ENCODE peak calls at places on chromosomes 3 and 15, in eight cellular contexts. U is HL-60, A is RWPE1, E is MM.1S, P is fibroblast of mammary gland, I is BJ, B is upper lobe of right lung, V is transverse colon. R is an unnamed sample.

GRCh38 chr3:86047329-86047625 is 943.7 kb downstream of the VGLL3 start:
- DNase-seq in U (no peak), A (no peak), E (no peak), P (no peak), I (no peak), B (no peak), V (no peak), R (no peak)

GRCh38 chr15:91456921-91457320 is 356.9 kb downstream of the SV2B start:
- DNase-seq in U (no peak), A (peak; percentile 26), E (no peak), P (peak; percentile 20), I (no peak), B (no peak), V (no peak), R (no peak)

GRCh38 chr3:36540898-36541518 is 160.7 kb downstream of the STAC start:
- DNase-seq in U (no peak), A (peak; percentile 4), E (peak; percentile 32), P (peak; percentile 58), I (no peak), B (no peak), V (no peak), R (no peak)

GRCh38 chr15:67945951-67946700 is 106.3 kb upstream of the RNU6-1 start:
- DNase-seq in U (no peak), A (peak; percentile 55), E (no peak), P (peak; percentile 8), I (peak; percentile 56), B (no peak), V (no peak), R (peak; percentile 78)

GRCh38 chr15:95326689-95327525 is 1003.6 kb upstream of the NR2F2 start:
- DNase-seq in U (no peak), A (no peak), E (no peak), P (no peak), I (no peak), B (no peak), V (no peak), R (no peak)

GRCh38 chr15:76337047-76337738 is 620 bp downstream of the ISL2 start:
- DNase-seq in U (peak; percentile 65), A (peak; percentile 68), E (no peak), P (no peak), I (no peak), B (no peak), V (peak; percentile 19), R (peak; percentile 46)

GRCh38 chr3:100159564-100160153 is 45.4 kb upstream of the FILIP1L start:
- DNase-seq in U (no peak), A (peak; percentile 48), E (no peak), P (peak; percentile 66), I (peak; percentile 55), B (no peak), V (no peak), R (no peak)

GRCh38 chr15:70271422-70272088 is 173.8 kb upstream of the TLE3 start:
- DNase-seq in U (peak; percentile 55), A (peak; percentile 88), E (no peak), P (peak; percentile 98), I (peak; percentile 81), B (no peak), V (peak; percentile 22), R (no peak)

GRCh38 chr3:134054881-134055280 is 25.2 kb upstream of the SLCO2A1 start:
- DNase-seq in U (no peak), A (no peak), E (no peak), P (no peak), I (no peak), B (peak; percentile 28), V (no peak), R (no peak)

GRCh38 chr3:118943597-118943996 is 91.0 kb downstream of the IGSF11 start:
- DNase-seq in U (no peak), A (no peak), E (no peak), P (no peak), I (no peak), B (no peak), V (no peak), R (no peak)

DNA sequence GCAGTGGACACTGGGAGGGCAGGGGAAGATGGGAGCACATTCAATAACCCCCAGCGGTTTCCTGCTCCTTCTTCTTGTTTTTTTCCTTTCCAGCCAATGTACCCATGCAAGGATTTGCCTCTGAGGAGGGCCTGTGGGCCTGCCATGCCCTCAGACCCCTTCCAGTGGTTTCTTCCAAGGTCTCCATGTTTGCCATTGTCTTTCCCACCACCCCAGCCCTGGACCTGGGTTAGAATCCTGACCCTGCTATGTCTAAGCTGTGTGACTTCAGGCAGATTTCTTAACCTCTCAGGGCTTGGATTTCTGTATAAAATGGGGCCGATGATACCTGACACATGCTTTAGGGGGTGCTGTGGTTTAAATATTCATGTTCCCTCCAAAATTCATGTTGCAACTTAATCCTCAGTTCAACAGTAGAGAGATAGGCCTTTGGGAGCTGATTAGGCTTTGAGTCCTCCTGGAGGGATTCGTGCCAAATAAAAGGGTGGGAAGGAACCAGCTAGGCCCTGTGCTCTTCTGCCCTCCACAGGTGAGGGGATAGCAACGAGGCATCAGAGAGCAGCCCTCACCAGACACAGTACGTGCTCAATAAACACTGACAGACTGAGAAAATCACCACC is 46.3 kb upstream of the FLNB start:
- DNase-seq in U (peak; percentile 10), A (no peak), E (peak; percentile 7), P (peak; percentile 67), I (no peak), B (no peak), V (no peak), R (no peak)
- TF ChIP-seq CTCF in U (peak; percentile 22), A (no peak), E (peak; percentile 28), P (peak; percentile 47), I (peak; percentile 54), B (peak; percentile 29), V (peak; percentile 22), R (peak; percentile 45)

GRCh38 chr15:94232107-94232506 is 746 bp downstream of the MCTP2 start:
- DNase-seq in U (no peak), A (no peak), E (no peak), P (no peak), I (no peak), B (no peak), V (no peak), R (no peak)

GRCh38 chr15:94229591-94230365 is 1.6 kb upstream of the MCTP2 start:
- DNase-seq in U (peak; percentile 26), A (peak; percentile 56), E (peak; percentile 92), P (no peak), I (no peak), B (no peak), V (no peak), R (no peak)

GRCh38 chr15:94230436-94230885 is 900 bp upstream of the MCTP2 start:
- DNase-seq in U (no peak), A (no peak), E (no peak), P (peak; percentile 21), I (no peak), B (no peak), V (no peak), R (no peak)

GRCh38 chr15:94230886-94231727 is at the start of gene MCTP2:
- DNase-seq in U (peak; percentile 96), A (peak; percentile 86), E (peak; percentile 93), P (peak; percentile 60), I (peak; percentile 13), B (peak; percentile 96), V (peak; percentile 93), R (no peak)

GRCh38 chr15:94231728-94232086 is 346 bp downstream of the MCTP2 start:
- DNase-seq in U (peak; percentile 31), A (peak; percentile 42), E (peak; percentile 35), P (no peak), I (no peak), B (no peak), V (peak; percentile 49), R (no peak)
- TF ChIP-seq CTCF in U (no peak), A (no peak), E (no peak), P (no peak), I (no peak), B (no peak), V (no peak), R (no peak)

DNA sequence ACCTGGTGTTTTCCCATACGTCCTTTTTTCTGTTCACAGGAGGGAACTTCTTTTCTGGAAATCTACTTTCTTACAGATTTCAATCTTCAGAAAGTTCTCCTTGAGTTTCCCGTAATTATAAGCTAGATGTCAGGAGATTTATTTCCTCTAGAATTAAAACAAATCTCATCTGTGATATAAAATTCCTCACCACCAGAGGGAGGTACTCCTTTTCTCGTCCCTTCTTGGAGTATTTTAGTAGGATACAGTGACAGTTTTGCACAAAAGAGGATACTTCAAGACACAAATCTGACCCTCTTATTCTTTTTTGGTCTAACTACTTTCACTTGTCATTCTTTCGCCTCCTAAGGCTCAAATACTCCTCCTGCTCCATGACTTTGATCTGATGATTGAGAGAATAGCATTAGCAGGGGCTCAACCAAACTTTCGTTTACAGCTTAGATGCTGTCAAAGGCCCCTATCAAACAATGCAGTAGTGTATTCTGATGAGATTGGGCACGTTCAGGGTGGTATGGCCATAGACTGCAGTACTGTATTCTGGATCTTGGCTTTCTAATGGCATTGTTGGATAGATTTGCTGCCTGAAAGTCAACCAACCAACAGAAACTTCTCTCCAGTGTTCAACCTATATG is 38.0 kb downstream of the TMEM41A start:
- DNase-seq in U (no peak), A (peak; percentile 45), E (peak; percentile 33), P (peak; percentile 47), I (no peak), B (no peak), V (no peak), R (no peak)
- TF ChIP-seq CTCF in U (no peak), A (peak; percentile 19), E (peak; percentile 44), P (peak; percentile 43), I (peak; percentile 15), B (peak; percentile 22), V (no peak), R (peak; percentile 52)

DNA sequence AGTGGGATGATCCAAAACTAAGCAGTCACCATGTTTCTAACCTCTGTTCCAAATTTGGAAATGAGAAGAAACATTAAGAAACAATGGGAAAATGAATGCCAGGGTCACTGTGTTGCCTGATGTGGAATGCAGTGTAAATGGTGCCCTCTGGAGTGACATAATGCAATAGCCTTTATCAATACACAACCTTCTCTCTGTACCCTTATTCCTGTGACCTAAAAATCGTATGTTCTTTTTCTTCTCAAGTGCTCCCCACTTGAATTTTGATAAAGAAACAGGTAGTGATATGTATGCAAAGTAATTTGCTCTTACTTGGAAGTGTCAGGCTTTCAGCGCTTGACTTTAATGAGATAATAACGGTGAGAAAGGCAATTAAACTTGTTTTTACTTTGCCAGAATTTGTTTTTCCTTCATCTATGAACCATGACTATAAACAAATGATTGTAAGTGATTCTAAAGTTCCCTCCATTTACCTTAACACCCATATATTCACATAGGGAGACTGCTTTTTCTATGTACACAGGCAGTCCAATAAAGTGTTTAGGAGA is 145.8 kb upstream of the THRB start:
- DNase-seq in U (no peak), A (peak; percentile 26), E (no peak), P (peak; percentile 81), I (peak; percentile 2), B (no peak), V (no peak), R (no peak)
- TF ChIP-seq CTCF in U (peak; percentile 4), A (peak; percentile 63), E (peak; percentile 40), P (peak; percentile 74), I (peak; percentile 57), B (peak; percentile 58), V (peak; percentile 35), R (peak; percentile 74)